ENCODE peak calls at places on chromosomes 16 and 17, in seven cellular contexts. N is naive thymus-derived CD8-positive, alpha-beta T cell; F is T-cell; X is tibial nerve; E is effector CD4-positive, alpha-beta T cell; P is astrocyte of the spinal cord; O is prostate gland. I is an unnamed sample.

GRCh38 chr17:51230306-51230705 is 29.5 kb downstream of the MBTD1 start:
- DNase-seq in P (no peak), N (no peak), O (no peak), E (no peak), F (no peak), X (no peak), I (no peak)

GRCh38 chr17:50817142-50817751 is 18.1 kb upstream of the WFIKKN2 start:
- DNase-seq in P (no peak), E (peak), F (no peak), N (peak), X (peak), O (no peak), I (peak)

GRCh38 chr16:84503751-84504395 is 586 bp downstream of the MEAK7 start:
- DNase-seq in P (no peak), F (no peak), O (no peak), X (no peak), E (no peak), N (no peak), I (peak)

GRCh38 chr16:22235839-22236745 is 30.0 kb downstream of the EEF2K start:
- DNase-seq in E (no peak), X (peak), N (no peak), F (no peak), P (no peak), O (peak), I (no peak)

GRCh38 chr16:1457489-1458245 is 13.3 kb upstream of the CCDC154 start:
- DNase-seq in E (no peak), P (no peak), X (no peak), F (no peak), O (no peak), N (no peak), I (no peak)

GRCh38 chr17:353213-353837 is 718 bp upstream of the RPH3AL start:
- DNase-seq in P (peak), E (no peak), N (no peak), X (peak), O (no peak), F (no peak), I (no peak)

GRCh38 chr16:49013727-49014080 is 267.9 kb downstream of the CBLN1 start:
- DNase-seq in P (no peak), O (no peak), E (no peak), N (no peak), X (no peak), F (no peak), I (no peak)

GRCh38 chr17:38660097-38661026 is 14.4 kb downstream of the EPOP start:
- DNase-seq in E (no peak), O (no peak), X (no peak), N (no peak), P (no peak), F (no peak), I (no peak)

GRCh38 chr16:54135361-54136275 is 151.0 kb downstream of the IRX3 start:
- DNase-seq in X (no peak), O (no peak), P (peak), E (no peak), N (no peak), F (no peak), I (no peak)

GRCh38 chr17:73311781-73312641 is at the start of gene CDC42EP4:
- DNase-seq in P (peak), O (peak), X (peak), F (peak), E (peak), N (peak), I (peak)

GRCh38 chr17:27848941-27849340 is 44.2 kb downstream of the LYRM9 start:
- DNase-seq in P (no peak), O (no peak), E (no peak), F (no peak), X (no peak), N (no peak), I (no peak)

GRCh38 chr17:32859857-32860525 is 16.9 kb downstream of the MYO1D start:
- DNase-seq in P (no peak), X (no peak), O (no peak), N (no peak), E (no peak), F (no peak), I (no peak)

GRCh38 chr16:29230671-29231091 is 175.8 kb downstream of the NPIPB11 start:
- DNase-seq in E (no peak), F (no peak), O (no peak), P (peak), N (no peak), X (peak), I (no peak)

GRCh38 chr17:14715531-14715930 is 414.6 kb downstream of the HS3ST3B1 start:
- DNase-seq in O (no peak), F (no peak), X (no peak), E (no peak), N (no peak), P (no peak), I (no peak)

GRCh38 chr16:69448470-69449193 is 24.2 kb downstream of the CYB5B start:
- DNase-seq in E (no peak), F (no peak), P (peak), N (no peak), X (no peak), O (no peak), I (no peak)

GRCh38 chr16:30186782-30187555 is 3.6 kb downstream of the CORO1A start:
- DNase-seq in O (peak), X (peak), P (no peak), F (peak), N (peak), E (peak), I (peak)

GRCh38 chr17:62666801-62667591 is 39.5 kb downstream of the MRC2 start:
- DNase-seq in O (no peak), N (no peak), X (no peak), E (no peak), F (no peak), P (no peak), I (no peak)

GRCh38 chr16:65845466-65846209 is 520.9 kb upstream of the CDH5 start:
- DNase-seq in E (no peak), P (no peak), X (no peak), F (no peak), N (no peak), O (no peak), I (no peak)

GRCh38 chr16:26645629-26646028 is 421.1 kb upstream of the C16orf82 start:
- DNase-seq in F (no peak), O (no peak), E (no peak), N (no peak), P (no peak), X (no peak), I (no peak)

GRCh38 chr16:20849587-20850390 is 43.5 kb downstream of the REXO5 start:
- DNase-seq in O (peak), N (peak), E (peak), X (peak), P (peak), F (peak), I (peak)

GRCh38 chr17:80264048-80264792 is 3.6 kb downstream of the RNF213 start:
- DNase-seq in E (peak), N (peak), F (peak), P (no peak), X (no peak), O (no peak), I (no peak)

GRCh38 chr17:21358682-21359482 is 17.3 kb upstream of the KCNJ12 start:
- DNase-seq in X (no peak), N (no peak), F (no peak), P (no peak), E (no peak), O (no peak), I (no peak)

GRCh38 chr16:80631581-80631980 is 90.8 kb downstream of the DYNLRB2 start:
- DNase-seq in O (no peak), E (no peak), F (no peak), P (peak), X (no peak), N (no peak), I (no peak)

GRCh38 chr16:72312862-72313261 is 140.9 kb upstream of the PMFBP1 start:
- DNase-seq in E (no peak), O (no peak), N (no peak), F (no peak), P (peak), X (no peak), I (no peak)

GRCh38 chr17:8588877-8589276 is 41.6 kb downstream of the MYH10 start:
- DNase-seq in O (no peak), N (no peak), P (no peak), F (no peak), E (no peak), X (no peak), I (no peak)

GRCh38 chr16:4537376-4538066 is 1.1 kb downstream of the CDIP1 start:
- DNase-seq in F (no peak), O (peak), E (no peak), N (no peak), P (no peak), X (no peak), I (no peak)

I was measured in T-helper 17 cell.